ENCODE peak calls at places on chromosomes 4 and X, in nine cellular contexts. J is right atrium auricular region, Y is lower lobe of right lung, X is upper lobe of right lung, W is mammary epithelial cell, Q is adipocyte, B is tibial artery, G is BE2C, K is ascending aorta. M is an unnamed sample.
A peak's percentile ranks its signal among the peaks of the same experiment; 100 is the strongest.

GRCh38 chr4:185134176-185134869 is 8.7 kb upstream of the SLC25A4 start:
- DNase-seq in J (no peak), Y (no peak), X (no peak), W (peak; percentile 35), Q (peak; percentile 84), B (no peak), G (peak; percentile 28), K (no peak), M (no peak)

GRCh38 chr4:32010221-32010620 is 1290.1 kb downstream of the PCDH7 start:
- DNase-seq in J (no peak), Y (no peak), X (no peak), W (no peak), Q (no peak), B (no peak), G (peak; percentile 43), K (no peak), M (no peak)

GRCh38 chr4:105998210-105998609 is 102.9 kb downstream of the NPNT start:
- DNase-seq in J (no peak), Y (no peak), X (no peak), W (no peak), Q (no peak), B (no peak), G (no peak), K (no peak), M (no peak)

GRCh38 chr4:53644607-53645006 is 53.3 kb upstream of the LNX1 start:
- DNase-seq in J (no peak), Y (peak; percentile 66), X (peak; percentile 72), W (peak; percentile 84), Q (no peak), B (no peak), G (no peak), K (no peak), M (peak; percentile 87)

GRCh38 chrX:9396930-9397329 is 67.9 kb upstream of the TBL1X start:
- DNase-seq in J (no peak), Y (no peak), X (no peak), W (no peak), Q (no peak), B (no peak), G (no peak), K (no peak), M (no peak)

GRCh38 chr4:53507671-53508286 is 83.5 kb downstream of the LNX1 start:
- DNase-seq in J (peak; percentile 91), Y (no peak), X (no peak), W (no peak), Q (no peak), B (peak; percentile 85), G (no peak), K (peak; percentile 90), M (peak; percentile 84)

GRCh38 chr4:73729534-73730165 is 10.7 kb upstream of the CXCL8 start:
- DNase-seq in J (peak; percentile 82), Y (peak; percentile 49), X (peak; percentile 63), W (peak; percentile 84), Q (peak; percentile 92), B (peak; percentile 84), G (peak; percentile 45), K (peak; percentile 87), M (peak; percentile 57)

GRCh38 chr4:100428051-100428450 is 89.8 kb downstream of the EMCN start:
- DNase-seq in J (no peak), Y (no peak), X (no peak), W (peak; percentile 93), Q (peak; percentile 71), B (no peak), G (no peak), K (no peak), M (no peak)

GRCh38 chr4:148955926-148956325 is 513.7 kb upstream of the NR3C2 start:
- DNase-seq in J (no peak), Y (no peak), X (no peak), W (no peak), Q (no peak), B (no peak), G (no peak), K (no peak), M (no peak)

GRCh38 chrX:80807606-80808159 is 2.0 kb downstream of the BRWD3 start:
- DNase-seq in J (no peak), Y (no peak), X (no peak), W (no peak), Q (no peak), B (no peak), G (no peak), K (no peak), M (no peak)

GRCh38 chr4:94439606-94440005 is 12.1 kb upstream of the PDLIM5 start:
- DNase-seq in J (no peak), Y (no peak), X (no peak), W (no peak), Q (no peak), B (no peak), G (no peak), K (no peak), M (no peak)

GRCh38 chr4:118280501-118281218 is 72.1 kb downstream of the PRSS12 start:
- DNase-seq in J (no peak), Y (no peak), X (no peak), W (peak; percentile 73), Q (peak; percentile 74), B (no peak), G (peak; percentile 64), K (no peak), M (no peak)

GRCh38 chrX:119500061-119500800 is 32.0 kb downstream of the SLC25A5 start:
- DNase-seq in J (no peak), Y (no peak), X (no peak), W (no peak), Q (no peak), B (no peak), G (no peak), K (no peak), M (no peak)

GRCh38 chrX:118148737-118149136 is 32.1 kb upstream of the KLHL13 start:
- DNase-seq in J (no peak), Y (no peak), X (no peak), W (no peak), Q (no peak), B (no peak), G (no peak), K (no peak), M (no peak)

GRCh38 chr4:180028682-180029081 is 2214.5 kb upstream of the TENM3 start:
- DNase-seq in J (no peak), Y (peak; percentile 44), X (no peak), W (peak; percentile 2), Q (peak; percentile 65), B (no peak), G (peak; percentile 82), K (no peak), M (no peak)

GRCh38 chrX:154799554-154800348 is 5.5 kb downstream of the MPP1 start:
- DNase-seq in J (no peak), Y (no peak), X (no peak), W (no peak), Q (no peak), B (no peak), G (peak; percentile 57), K (no peak), M (no peak)

GRCh38 chrX:24979081-24979480 is 36.7 kb downstream of the ARX start:
- DNase-seq in J (no peak), Y (no peak), X (no peak), W (no peak), Q (no peak), B (no peak), G (no peak), K (no peak), M (no peak)

GRCh38 chr4:108113229-108113628 is 55.5 kb downstream of the LEF1 start:
- DNase-seq in J (no peak), Y (no peak), X (no peak), W (no peak), Q (no peak), B (no peak), G (no peak), K (no peak), M (no peak)

GRCh38 chr4:17063870-17064269 is 165.4 kb upstream of the LDB2 start:
- DNase-seq in J (no peak), Y (no peak), X (no peak), W (no peak), Q (peak; percentile 81), B (no peak), G (no peak), K (no peak), M (no peak)

GRCh38 chr4:159220353-159220752 is 117.5 kb downstream of the RAPGEF2 start:
- DNase-seq in J (no peak), Y (no peak), X (no peak), W (no peak), Q (no peak), B (no peak), G (no peak), K (no peak), M (no peak)
- H3K4me1 ChIP-seq in J (no peaks in the 10 kb centered on the region), Y (peaks cover 7% of the 10 kb centered on the region), X (no peaks in the 10 kb centered on the region), W (no peaks in the 10 kb centered on the region), Q (peaks cover 3% of the 10 kb centered on the region), B (peaks cover 15% of the 10 kb centered on the region), G (no peaks in the 10 kb centered on the region), K (no peaks in the 10 kb centered on the region), M (peaks cover 8% of the 10 kb centered on the region)

DNA sequence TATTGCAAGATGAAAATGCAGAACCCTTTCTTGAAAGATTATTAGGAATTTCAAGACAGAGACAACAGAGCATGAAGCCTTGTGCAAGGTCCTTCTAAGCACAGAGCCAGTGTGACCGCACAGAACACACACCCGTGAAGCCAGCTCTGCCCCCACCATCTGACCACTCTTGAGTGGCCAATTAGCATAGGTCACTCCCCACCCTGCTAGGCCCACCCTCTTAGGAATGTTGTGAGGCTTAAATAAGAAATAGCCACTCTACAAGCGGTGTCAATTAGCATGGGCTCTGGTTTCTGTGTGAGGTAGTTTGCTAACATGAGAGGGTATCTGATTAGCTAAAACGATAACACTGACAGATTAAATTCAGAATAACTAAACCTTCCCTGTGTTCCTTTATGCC is 152.9 kb downstream of the PTTG2 start:
- DNase-seq in J (no peak), Y (no peak), X (no peak), W (no peak), Q (no peak), B (no peak), G (no peak), K (no peak), M (no peak)
- H3K4me1 ChIP-seq in J (no peaks in the 10 kb centered on the region), Y (peaks cover 13% of the 10 kb centered on the region), X (peaks cover 15% of the 10 kb centered on the region), W (no peaks in the 10 kb centered on the region), Q (peaks cover 10% of the 10 kb centered on the region), B (no peaks in the 10 kb centered on the region), G (no peaks in the 10 kb centered on the region), K (no peaks in the 10 kb centered on the region), M (no peaks in the 10 kb centered on the region)

DNA sequence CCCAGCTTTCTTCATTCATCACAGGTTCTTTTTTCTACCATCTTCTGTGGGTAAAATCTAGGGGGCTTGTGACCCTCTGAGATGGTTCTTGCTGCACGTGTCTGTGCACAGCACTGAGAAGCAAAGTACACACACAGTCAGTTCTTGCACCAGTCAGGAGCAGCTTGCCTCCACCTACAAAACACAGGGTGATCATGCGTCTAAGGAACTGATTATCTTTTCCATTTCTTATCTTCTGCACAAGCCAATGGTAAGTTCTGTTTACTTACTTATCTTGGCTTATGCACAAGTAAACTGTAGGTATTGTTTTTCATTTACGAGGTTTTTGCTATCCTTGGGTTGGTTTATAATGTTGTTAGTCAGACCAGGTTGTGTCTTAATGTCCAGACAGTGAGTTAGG is 40.7 kb downstream of the TRIM2 start:
- DNase-seq in J (no peak), Y (no peak), X (no peak), W (no peak), Q (no peak), B (no peak), G (no peak), K (no peak), M (no peak)
- H3K4me1 ChIP-seq in J (no peaks in the 10 kb centered on the region), Y (peaks cover 14% of the 10 kb centered on the region), X (peaks cover 5% of the 10 kb centered on the region), W (peaks cover 11% of the 10 kb centered on the region), Q (peaks cover 5% of the 10 kb centered on the region), B (peaks cover 14% of the 10 kb centered on the region), G (peaks cover 7% of the 10 kb centered on the region), K (no peaks in the 10 kb centered on the region), M (peaks cover 37% of the 10 kb centered on the region)

DNA sequence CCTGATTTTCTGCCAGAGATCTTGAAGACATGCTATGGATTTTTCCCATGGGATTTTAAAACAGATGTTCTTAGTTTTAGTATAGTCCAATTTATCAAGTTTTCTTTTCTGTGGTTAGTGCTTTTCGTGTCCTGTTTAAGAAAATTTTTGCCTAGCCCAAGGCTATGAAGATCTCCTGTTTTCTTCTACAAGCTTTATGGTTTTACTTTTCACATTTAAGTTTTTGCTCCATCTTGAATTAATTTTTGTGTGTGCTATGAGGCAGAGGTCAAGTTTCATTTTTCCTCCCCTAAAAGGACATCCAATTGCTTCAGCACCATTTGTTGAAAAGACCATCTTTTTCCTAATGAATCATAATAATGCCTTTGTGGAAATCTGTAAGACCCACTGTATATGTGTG is 65.6 kb downstream of the POLR2B start:
- DNase-seq in J (no peak), Y (no peak), X (no peak), W (no peak), Q (peak; percentile 92), B (no peak), G (no peak), K (no peak), M (no peak)
- H3K4me1 ChIP-seq in J (no peaks in the 10 kb centered on the region), Y (peaks cover 39% of the 10 kb centered on the region), X (peaks cover 26% of the 10 kb centered on the region), W (peaks cover 33% of the 10 kb centered on the region), Q (peaks cover 54% of the 10 kb centered on the region), B (peaks cover 61% of the 10 kb centered on the region), G (no peaks in the 10 kb centered on the region), K (peaks cover 8% of the 10 kb centered on the region), M (peaks cover 29% of the 10 kb centered on the region)

M was measured in kidney.